ENCODE peak calls at places on chromosomes 7 and 10, in six cellular contexts. One of them, this sample, is unnamed.

GRCh38 chr10:78577673-78578072 is 491.1 kb upstream of the ZMIZ1 start:
- DNase-seq in cardiac fibroblast: no peak
- DNase-seq in astrocyte of the spinal cord: no peak
- DNase-seq in fibroblast of the aortic adventitia: no peak
- DNase-seq in heart right ventricle: no peak
- DNase-seq in bronchial epithelial cell: no peak
- DNase-seq in this sample: no peak

GRCh38 chr10:71076473-71077142 is 135.8 kb upstream of the UNC5B start:
- DNase-seq in heart right ventricle: no peak
- DNase-seq in astrocyte of the spinal cord: no peak
- DNase-seq in cardiac fibroblast: no peak
- DNase-seq in bronchial epithelial cell: no peak
- DNase-seq in fibroblast of the aortic adventitia: no peak
- DNase-seq in this sample: no peak

GRCh38 chr10:17273403-17273802 is 45.4 kb downstream of the VIM start:
- DNase-seq in fibroblast of the aortic adventitia: peak; percentile 40
- DNase-seq in cardiac fibroblast: peak; percentile 60
- DNase-seq in bronchial epithelial cell: peak; percentile 92
- DNase-seq in heart right ventricle: no peak
- DNase-seq in astrocyte of the spinal cord: peak; percentile 60
- DNase-seq in this sample: peak; percentile 38

GRCh38 chr7:34227525-34227924 is 322.2 kb downstream of the BMPER start:
- DNase-seq in heart right ventricle: no peak
- DNase-seq in cardiac fibroblast: no peak
- DNase-seq in fibroblast of the aortic adventitia: no peak
- DNase-seq in astrocyte of the spinal cord: no peak
- DNase-seq in bronchial epithelial cell: no peak
- DNase-seq in this sample: no peak

GRCh38 chr10:5711637-5712036 is 27.0 kb downstream of the TASOR2 start:
- DNase-seq in heart right ventricle: no peak
- DNase-seq in bronchial epithelial cell: no peak
- DNase-seq in astrocyte of the spinal cord: no peak
- DNase-seq in cardiac fibroblast: no peak
- DNase-seq in fibroblast of the aortic adventitia: no peak
- DNase-seq in this sample: no peak

GRCh38 chr7:100900978-100901377 is 5.3 kb upstream of the ACHE start:
- DNase-seq in bronchial epithelial cell: no peak
- DNase-seq in astrocyte of the spinal cord: no peak
- DNase-seq in heart right ventricle: no peak
- DNase-seq in fibroblast of the aortic adventitia: no peak
- DNase-seq in cardiac fibroblast: no peak
- DNase-seq in this sample: no peak

GRCh38 chr10:111209666-111210065 is 132.8 kb downstream of the ADRA2A start:
- DNase-seq in cardiac fibroblast: no peak
- DNase-seq in fibroblast of the aortic adventitia: no peak
- DNase-seq in heart right ventricle: no peak
- DNase-seq in astrocyte of the spinal cord: no peak
- DNase-seq in bronchial epithelial cell: no peak
- DNase-seq in this sample: peak; percentile 45

GRCh38 chr10:29353291-29353690 is 64.4 kb downstream of the LYZL1 start:
- DNase-seq in astrocyte of the spinal cord: no peak
- DNase-seq in cardiac fibroblast: no peak
- DNase-seq in fibroblast of the aortic adventitia: peak; percentile 25
- DNase-seq in bronchial epithelial cell: no peak
- DNase-seq in heart right ventricle: no peak
- DNase-seq in this sample: no peak

GRCh38 chr10:22656056-22656455 is 58.3 kb downstream of the PIP4K2A start:
- DNase-seq in heart right ventricle: no peak
- DNase-seq in cardiac fibroblast: no peak
- DNase-seq in fibroblast of the aortic adventitia: no peak
- DNase-seq in astrocyte of the spinal cord: no peak
- DNase-seq in bronchial epithelial cell: no peak
- DNase-seq in this sample: no peak

GRCh38 chr10:83538047-83538446 is 601.3 kb upstream of the GHITM start:
- DNase-seq in bronchial epithelial cell: no peak
- DNase-seq in cardiac fibroblast: no peak
- DNase-seq in astrocyte of the spinal cord: no peak
- DNase-seq in fibroblast of the aortic adventitia: no peak
- DNase-seq in heart right ventricle: no peak
- DNase-seq in this sample: no peak

GRCh38 chr10:123622381-123622780 is 43.8 kb upstream of the GPR26 start:
- DNase-seq in cardiac fibroblast: no peak
- DNase-seq in heart right ventricle: no peak
- DNase-seq in fibroblast of the aortic adventitia: no peak
- DNase-seq in astrocyte of the spinal cord: no peak
- DNase-seq in bronchial epithelial cell: no peak
- DNase-seq in this sample: peak; percentile 94

GRCh38 chr7:30310674-30311362 is 26.4 kb downstream of the ZNRF2 start:
- DNase-seq in bronchial epithelial cell: peak; percentile 58
- DNase-seq in fibroblast of the aortic adventitia: no peak
- DNase-seq in heart right ventricle: no peak
- DNase-seq in astrocyte of the spinal cord: no peak
- DNase-seq in cardiac fibroblast: no peak
- DNase-seq in this sample: no peak

GRCh38 chr10:124468624-124469023 is 7.0 kb downstream of the LHPP start:
- DNase-seq in fibroblast of the aortic adventitia: no peak
- DNase-seq in astrocyte of the spinal cord: no peak
- DNase-seq in heart right ventricle: no peak
- DNase-seq in bronchial epithelial cell: no peak
- DNase-seq in cardiac fibroblast: no peak
- DNase-seq in this sample: no peak

GRCh38 chr10:23314835-23315239 is 29.8 kb downstream of the C10orf67 start:
- DNase-seq in fibroblast of the aortic adventitia: peak; percentile 92
- DNase-seq in astrocyte of the spinal cord: peak; percentile 80
- DNase-seq in heart right ventricle: no peak
- DNase-seq in cardiac fibroblast: peak; percentile 92
- DNase-seq in bronchial epithelial cell: peak; percentile 86
- DNase-seq in this sample: peak; percentile 80

GRCh38 chr10:24962998-24963397 is 10.6 kb upstream of the PRTFDC1 start:
- DNase-seq in heart right ventricle: no peak
- DNase-seq in fibroblast of the aortic adventitia: no peak
- DNase-seq in cardiac fibroblast: peak; percentile 38
- DNase-seq in bronchial epithelial cell: peak; percentile 98
- DNase-seq in astrocyte of the spinal cord: peak; percentile 73
- DNase-seq in this sample: no peak

GRCh38 chr7:159006610-159007130 is 138.0 kb downstream of the VIPR2 start:
- DNase-seq in heart right ventricle: no peak
- DNase-seq in fibroblast of the aortic adventitia: no peak
- DNase-seq in astrocyte of the spinal cord: no peak
- DNase-seq in bronchial epithelial cell: no peak
- DNase-seq in cardiac fibroblast: no peak
- DNase-seq in this sample: no peak

GRCh38 chr7:5636446-5636835 is 145.0 kb downstream of the RNF216 start:
- DNase-seq in astrocyte of the spinal cord: no peak
- DNase-seq in fibroblast of the aortic adventitia: peak; percentile 16
- DNase-seq in heart right ventricle: no peak
- DNase-seq in bronchial epithelial cell: no peak
- DNase-seq in cardiac fibroblast: no peak
- DNase-seq in this sample: peak; percentile 42

GRCh38 chr10:11684717-11685645 is 57.2 kb upstream of the ECHDC3 start:
- DNase-seq in fibroblast of the aortic adventitia: peak; percentile 92
- DNase-seq in cardiac fibroblast: peak; percentile 90
- DNase-seq in bronchial epithelial cell: peak; percentile 94
- DNase-seq in astrocyte of the spinal cord: peak; percentile 87
- DNase-seq in heart right ventricle: peak; percentile 65
- DNase-seq in this sample: peak; percentile 92

GRCh38 chr10:22623624-22624263 is 90.6 kb downstream of the PIP4K2A start:
- DNase-seq in astrocyte of the spinal cord: no peak
- DNase-seq in heart right ventricle: no peak
- DNase-seq in bronchial epithelial cell: no peak
- DNase-seq in cardiac fibroblast: no peak
- DNase-seq in fibroblast of the aortic adventitia: no peak
- DNase-seq in this sample: no peak

GRCh38 chr10:118020365-118020764 is 26.4 kb downstream of the RAB11FIP2 start:
- DNase-seq in bronchial epithelial cell: no peak
- DNase-seq in fibroblast of the aortic adventitia: no peak
- DNase-seq in cardiac fibroblast: no peak
- DNase-seq in astrocyte of the spinal cord: no peak
- DNase-seq in heart right ventricle: no peak
- DNase-seq in this sample: no peak

GRCh38 chr7:48337012-48337621 is 165.9 kb downstream of the ABCA13 start:
- DNase-seq in fibroblast of the aortic adventitia: peak; percentile 6
- DNase-seq in cardiac fibroblast: peak; percentile 57
- DNase-seq in bronchial epithelial cell: peak; percentile 48
- DNase-seq in heart right ventricle: no peak
- DNase-seq in astrocyte of the spinal cord: peak; percentile 39
- DNase-seq in this sample: peak; percentile 11

GRCh38 chr7:93426297-93426696 is 148.2 kb downstream of the CALCR start:
- DNase-seq in fibroblast of the aortic adventitia: no peak
- DNase-seq in heart right ventricle: no peak
- DNase-seq in cardiac fibroblast: no peak
- DNase-seq in astrocyte of the spinal cord: no peak
- DNase-seq in bronchial epithelial cell: no peak
- DNase-seq in this sample: no peak

GRCh38 chr10:86286591-86287421 is 79.8 kb downstream of the GRID1 start:
- DNase-seq in fibroblast of the aortic adventitia: no peak
- DNase-seq in heart right ventricle: no peak
- DNase-seq in bronchial epithelial cell: no peak
- DNase-seq in astrocyte of the spinal cord: no peak
- DNase-seq in cardiac fibroblast: no peak
- DNase-seq in this sample: no peak

GRCh38 chr10:82883588-82883987 is 1008.6 kb downstream of the NRG3 start:
- DNase-seq in cardiac fibroblast: peak; percentile 4
- DNase-seq in heart right ventricle: no peak
- DNase-seq in fibroblast of the aortic adventitia: peak; percentile 2
- DNase-seq in astrocyte of the spinal cord: no peak
- DNase-seq in bronchial epithelial cell: no peak
- DNase-seq in this sample: peak; percentile 23

GRCh38 chr7:54811016-54811924 is 52.3 kb upstream of the SEC61G start:
- DNase-seq in heart right ventricle: no peak
- DNase-seq in bronchial epithelial cell: peak; percentile 26
- DNase-seq in astrocyte of the spinal cord: peak; percentile 90
- DNase-seq in cardiac fibroblast: peak; percentile 88
- DNase-seq in fibroblast of the aortic adventitia: peak; percentile 90
- DNase-seq in this sample: peak; percentile 78

GRCh38 chr7:45663965-45664623 is 89.9 kb downstream of the ADCY1 start:
- DNase-seq in cardiac fibroblast: no peak
- DNase-seq in bronchial epithelial cell: no peak
- DNase-seq in fibroblast of the aortic adventitia: no peak
- DNase-seq in astrocyte of the spinal cord: no peak
- DNase-seq in heart right ventricle: no peak
- DNase-seq in this sample: no peak

GRCh38 chr7:155258233-155258575 is 39.5 kb upstream of the INSIG1 start:
- DNase-seq in cardiac fibroblast: peak; percentile 89
- DNase-seq in fibroblast of the aortic adventitia: peak; percentile 92
- DNase-seq in bronchial epithelial cell: peak; percentile 64
- DNase-seq in heart right ventricle: no peak
- DNase-seq in astrocyte of the spinal cord: peak; percentile 86
- DNase-seq in this sample: peak; percentile 96

GRCh38 chr10:26881600-26882331 is 21.0 kb upstream of the ABI1 start:
- DNase-seq in bronchial epithelial cell: peak; percentile 71
- DNase-seq in astrocyte of the spinal cord: peak; percentile 76
- DNase-seq in heart right ventricle: no peak
- DNase-seq in cardiac fibroblast: peak; percentile 83
- DNase-seq in fibroblast of the aortic adventitia: peak; percentile 85
- DNase-seq in this sample: peak; percentile 74

GRCh38 chr7:31782411-31782991 is 95.5 kb downstream of the PPP1R17 start:
- DNase-seq in astrocyte of the spinal cord: peak; percentile 72
- DNase-seq in bronchial epithelial cell: peak; percentile 63
- DNase-seq in fibroblast of the aortic adventitia: peak; percentile 68
- DNase-seq in heart right ventricle: no peak
- DNase-seq in cardiac fibroblast: peak; percentile 80
- DNase-seq in this sample: peak; percentile 68

GRCh38 chr10:61487506-61487905 is 34.3 kb upstream of the TMEM26 start:
- DNase-seq in fibroblast of the aortic adventitia: no peak
- DNase-seq in cardiac fibroblast: peak; percentile 68
- DNase-seq in heart right ventricle: no peak
- DNase-seq in astrocyte of the spinal cord: no peak
- DNase-seq in bronchial epithelial cell: peak; percentile 48
- DNase-seq in this sample: peak; percentile 79

GRCh38 chr10:12563489-12563888 is 214.1 kb downstream of the CAMK1D start:
- DNase-seq in fibroblast of the aortic adventitia: no peak
- DNase-seq in heart right ventricle: no peak
- DNase-seq in astrocyte of the spinal cord: no peak
- DNase-seq in cardiac fibroblast: no peak
- DNase-seq in bronchial epithelial cell: no peak
- DNase-seq in this sample: no peak

GRCh38 chr7:57308631-57309408 is 141.2 kb upstream of the ZNF716 start:
- DNase-seq in bronchial epithelial cell: no peak
- DNase-seq in heart right ventricle: peak; percentile 23
- DNase-seq in fibroblast of the aortic adventitia: no peak
- DNase-seq in astrocyte of the spinal cord: no peak
- DNase-seq in cardiac fibroblast: no peak
- DNase-seq in this sample: no peak
- TF ChIP-seq CTCF in bronchial epithelial cell: no peak
- TF ChIP-seq CTCF in heart right ventricle: peak; percentile 49
- TF ChIP-seq CTCF in fibroblast of the aortic adventitia: no peak
- TF ChIP-seq CTCF in astrocyte of the spinal cord: peak; percentile 16
- TF ChIP-seq CTCF in cardiac fibroblast: no peak
- TF ChIP-seq CTCF in this sample: no peak

DNA sequence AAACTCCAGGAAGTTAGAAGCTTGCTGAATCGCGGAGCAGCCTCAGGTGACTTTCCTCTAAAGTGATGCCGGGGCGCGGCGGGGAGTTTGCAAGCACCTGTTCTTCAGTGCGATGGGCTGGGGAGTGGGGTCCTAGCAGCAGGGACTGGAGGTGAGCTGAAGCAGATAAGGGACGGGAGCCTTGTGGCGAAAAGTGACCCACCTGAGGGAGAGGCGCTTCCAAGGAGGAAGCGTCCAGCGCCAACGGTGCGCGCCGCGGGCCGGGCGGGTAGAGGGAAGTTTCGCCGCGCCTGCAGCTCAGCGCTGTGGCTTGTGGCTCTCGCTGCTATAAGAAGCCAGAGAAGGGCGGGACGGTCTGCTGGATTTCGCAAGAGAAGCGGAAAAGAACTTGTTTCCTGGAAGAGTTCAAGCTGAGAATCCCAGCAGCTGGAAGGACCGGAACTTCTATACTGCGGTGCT is at the start of gene STEAP4:
- DNase-seq in astrocyte of the spinal cord: peak; percentile 39
- DNase-seq in cardiac fibroblast: peak; percentile 72
- DNase-seq in fibroblast of the aortic adventitia: peak; percentile 71
- DNase-seq in bronchial epithelial cell: peak; percentile 86
- DNase-seq in heart right ventricle: peak; percentile 78
- DNase-seq in this sample: peak; percentile 46
- H3K4me3 ChIP-seq in astrocyte of the spinal cord: peak within 1 kb of the TSS; percentile 21
- H3K4me3 ChIP-seq in cardiac fibroblast: peak within 1 kb of the TSS; percentile 28
- H3K4me3 ChIP-seq in fibroblast of the aortic adventitia: peak within 1 kb of the TSS; percentile 41
- H3K4me3 ChIP-seq in bronchial epithelial cell: peak within 1 kb of the TSS; percentile 38
- H3K4me3 ChIP-seq in heart right ventricle: peak within 1 kb of the TSS; percentile 50
- H3K4me3 ChIP-seq in this sample: no peak within 1 kb of the TSS

GRCh38 chr7:122896509-122896908 is 10.2 kb upstream of the CADPS2 start:
- DNase-seq in heart right ventricle: no peak
- DNase-seq in fibroblast of the aortic adventitia: peak; percentile 8
- DNase-seq in astrocyte of the spinal cord: peak; percentile 7
- DNase-seq in cardiac fibroblast: peak; percentile 28
- DNase-seq in bronchial epithelial cell: no peak
- DNase-seq in this sample: no peak
- TF ChIP-seq CTCF in heart right ventricle: no peak
- TF ChIP-seq CTCF in fibroblast of the aortic adventitia: no peak
- TF ChIP-seq CTCF in astrocyte of the spinal cord: peak; percentile 2
- TF ChIP-seq CTCF in cardiac fibroblast: peak; percentile 6
- TF ChIP-seq CTCF in bronchial epithelial cell: no peak
- TF ChIP-seq CTCF in this sample: no peak

DNA sequence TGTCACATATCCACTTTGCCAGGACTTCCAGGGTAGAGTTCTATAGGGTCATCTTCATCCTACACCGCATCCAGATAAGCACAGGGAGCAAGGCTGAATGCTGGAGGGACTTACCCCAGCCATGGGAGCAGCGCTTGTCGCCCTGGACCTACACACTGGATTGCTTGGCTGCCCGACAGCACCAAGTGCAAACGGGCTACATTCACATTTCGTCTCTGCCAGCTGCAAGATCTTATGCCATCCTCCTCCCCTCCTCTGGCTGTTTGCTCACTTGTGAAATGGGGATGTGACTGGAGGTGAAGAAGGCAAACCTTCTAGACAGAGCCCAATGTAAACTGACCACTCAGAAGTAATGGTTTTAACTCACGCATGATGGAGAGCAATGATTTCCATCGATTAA is 1.0 kb downstream of the DDC start:
- DNase-seq in bronchial epithelial cell: no peak
- DNase-seq in fibroblast of the aortic adventitia: no peak
- DNase-seq in astrocyte of the spinal cord: no peak
- DNase-seq in cardiac fibroblast: no peak
- DNase-seq in heart right ventricle: no peak
- DNase-seq in this sample: no peak
- H3K4me3 ChIP-seq in bronchial epithelial cell: no peak overlapping the region
- H3K4me3 ChIP-seq in fibroblast of the aortic adventitia: no peak overlapping the region
- H3K4me3 ChIP-seq in astrocyte of the spinal cord: no peak overlapping the region
- H3K4me3 ChIP-seq in cardiac fibroblast: no peak overlapping the region
- H3K4me3 ChIP-seq in heart right ventricle: no peak overlapping the region
- H3K4me3 ChIP-seq in this sample: no peak overlapping the region